ENCODE peak calls at places on chromosomes 6 and 20, in eight cellular contexts. E is fibroblast of the aortic adventitia, V is WERI-Rb-1, F is psoas muscle, Q is A549, O is fibroblast of mammary gland, N is astrocyte of the spinal cord, T is GM12865. G is an unnamed sample.

GRCh38 chr6:163449076-163449475 is 34.6 kb downstream of the QKI start:
- DNase-seq in O (no peak), N (no peak), V (no peak), T (no peak), Q (no peak), E (no peak), F (no peak), G (peak)

GRCh38 chr6:31110825-31111582 is 1.4 kb downstream of the C6orf15 start:
- DNase-seq in F (no peak), V (peak), T (no peak), O (no peak), N (no peak), E (no peak), Q (no peak), G (no peak)

GRCh38 chr6:118908441-118908840 is 14.5 kb downstream of the ASF1A start:
- DNase-seq in N (peak), V (no peak), F (no peak), O (no peak), T (no peak), Q (no peak), E (no peak), G (no peak)

GRCh38 chr6:142833054-142833453 is 111.9 kb downstream of the HIVEP2 start:
- DNase-seq in V (no peak), O (peak), Q (peak), F (no peak), N (peak), T (no peak), E (peak), G (peak)

GRCh38 chr6:94487371-94487770 is 1068.0 kb upstream of the EPHA7 start:
- DNase-seq in N (no peak), Q (no peak), E (no peak), O (no peak), T (no peak), V (no peak), F (no peak), G (no peak)

GRCh38 chr6:40517654-40518053 is 69.5 kb downstream of the LRFN2 start:
- DNase-seq in Q (no peak), O (no peak), V (peak), F (no peak), N (no peak), E (no peak), T (no peak), G (no peak)

GRCh38 chr20:11814276-11814675 is 103.4 kb upstream of the BTBD3 start:
- DNase-seq in E (peak), F (no peak), Q (no peak), N (peak), O (peak), V (no peak), T (no peak), G (peak)

GRCh38 chr6:163324928-163325784 is 89.4 kb upstream of the QKI start:
- DNase-seq in V (no peak), F (no peak), T (no peak), O (no peak), E (no peak), Q (peak), N (peak), G (peak)

GRCh38 chr6:21438986-21439352 is 154.6 kb upstream of the SOX4 start:
- DNase-seq in Q (no peak), N (no peak), V (no peak), F (no peak), O (peak), T (peak), E (no peak), G (no peak)

GRCh38 chr6:163683105-163683622 is 268.6 kb downstream of the QKI start:
- DNase-seq in T (no peak), V (no peak), N (no peak), Q (no peak), E (no peak), O (no peak), F (no peak), G (no peak)

GRCh38 chr6:110946498-110946897 is 12.0 kb upstream of the GTF3C6 start:
- DNase-seq in V (no peak), T (no peak), N (no peak), E (no peak), O (no peak), F (no peak), Q (peak), G (no peak)

GRCh38 chr6:27248783-27249182 is 1.3 kb downstream of the PRSS16 start:
- DNase-seq in F (no peak), E (no peak), V (no peak), Q (no peak), T (no peak), O (no peak), N (no peak), G (no peak)

GRCh38 chr6:24969343-24969860 is 33.6 kb upstream of the RIPOR2 start:
- DNase-seq in Q (no peak), N (no peak), V (no peak), T (no peak), F (no peak), O (no peak), E (no peak), G (no peak)

GRCh38 chr20:33963756-33964155 is 30.0 kb upstream of the RALY start:
- DNase-seq in T (no peak), N (no peak), O (no peak), V (no peak), E (no peak), F (no peak), Q (no peak), G (no peak)

GRCh38 chr6:147117580-147117979 is 86.6 kb upstream of the STXBP5 start:
- DNase-seq in F (no peak), O (peak), V (no peak), E (peak), T (no peak), N (no peak), Q (no peak), G (peak)

GRCh38 chr6:126797981-126798380 is 320.5 kb upstream of the RSPO3 start:
- DNase-seq in T (no peak), Q (no peak), N (no peak), V (no peak), E (peak), O (peak), F (no peak), G (peak)

GRCh38 chr20:20051767-20052073 is 546 bp downstream of the CRNKL1 start:
- DNase-seq in N (no peak), Q (no peak), V (no peak), F (no peak), O (no peak), T (peak), E (no peak), G (no peak)

GRCh38 chr20:32898721-32899120 is 40.0 kb downstream of the EFCAB8 start:
- DNase-seq in Q (no peak), E (peak), T (no peak), O (peak), V (no peak), F (no peak), N (no peak), G (no peak)

GRCh38 chr6:147621280-147621679 is 112.8 kb downstream of the SAMD5 start:
- DNase-seq in N (peak), E (peak), Q (peak), O (peak), T (no peak), F (no peak), V (no peak), G (peak)

GRCh38 chr20:8155848-8156602 is 24.0 kb downstream of the PLCB1 start:
- DNase-seq in O (no peak), E (peak), T (no peak), N (peak), Q (peak), V (no peak), F (peak), G (no peak)

GRCh38 chr6:116438590-116439448 is 22.4 kb upstream of the CALHM6 start:
- DNase-seq in F (no peak), O (no peak), Q (no peak), V (no peak), E (no peak), T (no peak), N (peak), G (no peak)

GRCh38 chr6:3749991-3750323 is 1.6 kb downstream of the PXDC1 start:
- DNase-seq in T (no peak), F (peak), E (peak), Q (no peak), N (peak), O (peak), V (no peak), G (peak)
- H3K4me3 ChIP-seq in T (peak), F (peak), E (peak), Q (peak), N (peak), O (peak), V (peak), G (peak)

DNA sequence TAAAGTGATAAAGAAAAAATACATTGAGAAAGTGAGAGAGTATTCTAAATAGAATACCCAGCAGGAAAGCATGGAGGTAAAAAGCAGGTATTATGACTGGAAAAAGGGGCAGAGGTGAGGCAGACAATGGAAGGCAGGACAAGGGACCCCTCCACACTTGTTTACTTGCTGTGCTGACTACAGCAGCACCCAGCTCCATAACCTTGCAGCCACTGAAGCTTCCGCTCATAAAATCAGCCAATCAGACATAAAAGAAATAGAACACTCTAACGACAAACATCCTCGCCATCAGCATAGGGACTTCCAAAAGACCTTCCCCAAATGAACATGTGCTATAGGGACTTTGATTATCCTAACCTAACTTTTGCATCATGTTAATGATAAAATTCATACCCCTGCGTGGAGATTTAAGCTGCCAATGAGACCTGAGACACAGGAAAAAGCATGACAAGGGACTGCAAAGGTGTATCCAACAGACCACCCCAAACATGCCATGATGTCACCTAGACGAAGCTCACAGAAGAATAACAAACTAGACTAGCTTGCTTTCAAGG is 120.1 kb downstream of the HFE start:
- DNase-seq in V (no peak), Q (no peak), N (no peak), O (no peak), E (no peak), F (no peak), T (no peak), G (no peak)
- H3K4me3 ChIP-seq in V (no peak), Q (no peak), N (no peak), O (no peak), E (no peak), F (no peak), T (no peak), G (no peak)

GRCh38 chr6:18564775-18565174 is 177.6 kb downstream of the RNF144B start:
- DNase-seq in V (no peak), N (no peak), Q (no peak), E (no peak), O (no peak), F (no peak), T (no peak), G (no peak)

GRCh38 chr6:18562726-18563125 is 175.6 kb downstream of the RNF144B start:
- DNase-seq in Q (no peak), V (no peak), N (no peak), E (no peak), T (no peak), F (no peak), O (no peak), G (no peak)

GRCh38 chr6:18555750-18556149 is 168.6 kb downstream of the RNF144B start:
- DNase-seq in T (no peak), F (no peak), O (no peak), N (no peak), V (no peak), E (no peak), Q (no peak), G (no peak)

GRCh38 chr6:18565231-18565630 is 178.1 kb downstream of the RNF144B start:
- DNase-seq in V (no peak), F (no peak), O (no peak), N (no peak), E (no peak), T (no peak), Q (no peak), G (no peak)

GRCh38 chr6:18561006-18561750 is 174.0 kb downstream of the RNF144B start:
- DNase-seq in T (no peak), E (peak), F (no peak), N (no peak), Q (no peak), V (no peak), O (peak), G (no peak)
- H3K4me3 ChIP-seq in T (no peak), E (no peak), F (no peak), N (no peak), Q (no peak), V (no peak), O (no peak), G (no peak)

DNA sequence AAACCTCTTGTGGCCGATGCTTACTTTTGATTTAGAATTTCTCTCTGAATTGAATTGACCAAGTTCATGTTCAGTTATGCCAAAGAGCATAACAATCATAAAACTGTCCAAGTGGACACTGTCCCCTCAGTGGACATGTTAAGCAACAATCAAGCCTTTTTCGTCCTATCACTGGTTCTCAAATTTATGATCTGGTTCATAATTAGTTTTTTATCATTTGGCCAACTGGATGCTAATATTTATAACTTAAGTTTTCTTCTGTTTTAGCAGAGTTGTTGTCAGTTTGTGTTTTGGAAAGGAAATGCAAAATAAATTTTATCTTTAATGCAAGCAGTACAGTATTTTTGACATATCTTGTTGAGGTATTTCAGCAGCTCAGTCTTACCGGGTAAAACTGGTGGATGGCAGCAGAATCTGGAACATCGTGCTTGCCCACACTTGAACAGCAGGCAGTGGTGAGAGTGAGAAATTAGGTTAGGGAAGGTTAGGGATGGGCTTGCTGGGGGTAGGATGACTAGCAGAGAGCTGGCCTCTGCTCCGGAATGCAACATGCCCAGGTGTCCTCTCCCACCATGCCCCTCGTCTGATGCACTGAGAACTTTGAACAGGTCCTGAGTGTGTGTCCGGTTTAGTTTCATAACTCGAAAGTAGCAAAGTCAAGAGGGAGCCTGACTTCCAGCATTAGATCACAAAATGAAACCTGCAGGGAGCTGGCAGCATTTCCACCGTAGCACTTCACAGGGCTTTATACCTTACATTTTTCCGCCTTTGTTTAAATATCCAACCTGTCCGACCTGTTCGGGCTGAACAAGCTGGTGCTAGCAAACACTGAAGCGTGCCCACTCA is 93.1 kb downstream of the RREB1 start:
- DNase-seq in V (no peak), N (no peak), F (no peak), O (no peak), Q (no peak), T (no peak), E (no peak), G (no peak)
- H3K4me3 ChIP-seq in V (no peak), N (no peak), F (no peak), O (no peak), Q (no peak), T (no peak), E (no peak), G (no peak)

GRCh38 chr20:23632711-23633573 is 4.8 kb downstream of the CST3 start:
- DNase-seq in O (no peak), V (no peak), F (no peak), N (no peak), T (no peak), E (no peak), Q (no peak), G (no peak)
- H3K4me3 ChIP-seq in O (no peak), V (no peak), F (no peak), N (no peak), T (no peak), E (no peak), Q (no peak), G (no peak)

GRCh38 chr20:25538838-25539665 is 46.3 kb downstream of the NINL start:
- DNase-seq in T (peak), E (no peak), O (no peak), N (no peak), V (no peak), F (no peak), Q (no peak), G (no peak)

GRCh38 chr20:25539742-25540201 is 45.6 kb downstream of the NINL start:
- DNase-seq in O (peak), N (no peak), F (no peak), V (no peak), E (peak), Q (no peak), T (no peak), G (peak)

GRCh38 chr20:25541676-25542075 is 43.7 kb downstream of the NINL start:
- DNase-seq in T (no peak), F (no peak), O (peak), Q (no peak), E (peak), V (no peak), N (peak), G (peak)

GRCh38 chr20:25537890-25538289 is 47.4 kb downstream of the NINL start:
- DNase-seq in N (no peak), Q (no peak), F (no peak), O (no peak), E (no peak), V (no peak), T (no peak), G (no peak)

GRCh38 chr20:25540273-25540672 is 45.1 kb downstream of the NINL start:
- DNase-seq in O (peak), E (no peak), Q (no peak), N (peak), T (peak), F (no peak), V (peak), G (peak)
- H3K4me3 ChIP-seq in O (peak), E (peak), Q (no peak), N (no peak), T (peak), F (peak), V (no peak), G (no peak)

DNA sequence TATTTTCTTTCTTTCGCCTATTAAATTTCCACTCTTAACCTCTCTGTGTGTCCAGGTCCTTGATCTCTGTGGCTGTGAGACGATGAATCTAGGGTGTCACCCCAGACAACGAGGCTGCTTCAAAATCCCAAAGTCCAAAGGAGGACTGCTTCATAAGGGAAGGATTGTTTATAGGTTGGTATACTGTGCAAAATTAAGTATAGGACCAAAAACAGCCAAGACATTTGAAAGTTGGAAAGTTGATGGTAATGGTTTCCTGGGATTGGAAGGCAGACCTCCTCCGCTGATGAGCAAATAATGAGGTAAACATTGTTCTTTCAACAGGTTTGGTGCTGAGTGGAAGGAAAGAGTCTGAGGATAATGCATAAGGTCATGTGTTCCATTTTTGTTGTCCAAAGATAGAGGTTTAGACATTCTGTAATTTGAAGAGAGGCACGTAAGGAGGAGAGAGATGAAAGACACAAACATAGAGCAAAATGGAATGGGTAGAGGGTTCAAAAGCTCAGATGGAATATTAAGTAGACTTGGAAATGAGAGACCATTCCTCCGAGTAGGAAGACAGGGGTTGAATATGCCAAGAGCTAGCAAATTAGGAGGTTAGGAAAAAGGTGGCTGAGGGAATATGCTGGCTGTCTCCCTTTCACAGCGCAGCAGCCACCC is 24.8 kb downstream of the ZNF311 start:
- DNase-seq in E (no peak), O (no peak), V (no peak), T (no peak), Q (no peak), F (no peak), N (no peak), G (no peak)
- H3K4me3 ChIP-seq in E (peak), O (peak), V (peak), T (peak), Q (peak), F (peak), N (peak), G (peak)

GRCh38 chr6:139676718-139677117 is 302.3 kb upstream of the CITED2 start:
- DNase-seq in V (no peak), T (no peak), N (no peak), O (no peak), F (no peak), Q (no peak), E (no peak), G (no peak)

GRCh38 chr6:139680819-139681218 is 306.4 kb upstream of the CITED2 start:
- DNase-seq in N (no peak), Q (no peak), V (peak), T (no peak), F (no peak), O (no peak), E (no peak), G (no peak)

GRCh38 chr6:139679516-139680179 is 305.2 kb upstream of the CITED2 start:
- DNase-seq in O (peak), V (no peak), N (peak), Q (peak), E (peak), F (no peak), T (no peak), G (peak)
- H3K4me3 ChIP-seq in O (no peak), V (no peak), N (no peak), Q (no peak), E (no peak), F (no peak), T (no peak), G (no peak)

GRCh38 chr6:39307462-39307861 is 6.8 kb downstream of the KCNK17 start:
- DNase-seq in N (no peak), Q (no peak), F (no peak), O (no peak), V (no peak), E (no peak), T (no peak), G (no peak)

GRCh38 chr6:39313526-39314272 is 520 bp downstream of the KCNK17 start:
- DNase-seq in T (no peak), Q (no peak), E (no peak), O (no peak), N (no peak), F (no peak), V (no peak), G (no peak)

GRCh38 chr6:39312912-39313525 is 1.2 kb downstream of the KCNK17 start:
- DNase-seq in O (no peak), Q (no peak), E (no peak), T (no peak), V (no peak), N (no peak), F (peak), G (no peak)

GRCh38 chr6:39309942-39310531 is 4.2 kb downstream of the KCNK17 start:
- DNase-seq in N (peak), Q (peak), T (peak), V (peak), F (peak), E (peak), O (peak), G (peak)

GRCh38 chr6:39310542-39310941 is 3.7 kb downstream of the KCNK17 start:
- DNase-seq in T (peak), N (no peak), F (no peak), V (peak), Q (no peak), E (no peak), O (no peak), G (no peak)
- H3K4me3 ChIP-seq in T (no peak), N (no peak), F (no peak), V (no peak), Q (no peak), E (no peak), O (no peak), G (no peak)

GRCh38 chr20:49214546-49214945 is 4.7 kb upstream of the DDX27 start:
- DNase-seq in F (no peak), Q (no peak), O (peak), V (no peak), T (no peak), E (no peak), N (no peak), G (peak)
- H3K4me3 ChIP-seq in F (no peak), Q (no peak), O (no peak), V (no peak), T (no peak), E (no peak), N (no peak), G (no peak)